ENCODE peak calls at places on chromosomes 5 and 9, in four cellular contexts. One of them, this sample, is unnamed.

GRCh38 chr5:106880656-106881055 is 790.1 kb downstream of the EFNA5 start:
- DNase-seq in upper lobe of left lung: no peak
- DNase-seq in activated T-helper 1 cell treated with anti-CD3 and anti-CD28 coated beads, Interleukin-2, amount 50 U/mL, for 16 hours: no peak
- DNase-seq in T-helper 1 cell: no peak
- DNase-seq in this sample: no peak

GRCh38 chr5:157361865-157362465 is 96.0 kb downstream of the CYFIP2 start:
- DNase-seq in upper lobe of left lung: no peak
- DNase-seq in activated T-helper 1 cell treated with anti-CD3 and anti-CD28 coated beads, Interleukin-2, amount 50 U/mL, for 16 hours: no peak
- DNase-seq in T-helper 1 cell: no peak
- DNase-seq in this sample: no peak

GRCh38 chr9:128142596-128142995 is 6.7 kb upstream of the LCN2 start:
- DNase-seq in T-helper 1 cell: no peak
- DNase-seq in upper lobe of left lung: no peak
- DNase-seq in activated T-helper 1 cell treated with anti-CD3 and anti-CD28 coated beads, Interleukin-2, amount 50 U/mL, for 16 hours: no peak
- DNase-seq in this sample: no peak

GRCh38 chr5:54894957-54895815 is 90.2 kb downstream of the ESM1 start:
- DNase-seq in T-helper 1 cell: no peak
- DNase-seq in upper lobe of left lung: no peak
- DNase-seq in activated T-helper 1 cell treated with anti-CD3 and anti-CD28 coated beads, Interleukin-2, amount 50 U/mL, for 16 hours: no peak
- DNase-seq in this sample: no peak

GRCh38 chr9:112380102-112380581 is at the start of gene HSDL2:
- DNase-seq in activated T-helper 1 cell treated with anti-CD3 and anti-CD28 coated beads, Interleukin-2, amount 50 U/mL, for 16 hours: no peak
- DNase-seq in T-helper 1 cell: no peak
- DNase-seq in upper lobe of left lung: peak; percentile 59
- DNase-seq in this sample: no peak

GRCh38 chr9:19938990-19939736 is 150.3 kb upstream of the SLC24A2 start:
- DNase-seq in upper lobe of left lung: no peak
- DNase-seq in activated T-helper 1 cell treated with anti-CD3 and anti-CD28 coated beads, Interleukin-2, amount 50 U/mL, for 16 hours: no peak
- DNase-seq in T-helper 1 cell: no peak
- DNase-seq in this sample: no peak

GRCh38 chr5:27830551-27830950 is 792.2 kb upstream of the CDH9 start:
- DNase-seq in upper lobe of left lung: no peak
- DNase-seq in T-helper 1 cell: no peak
- DNase-seq in activated T-helper 1 cell treated with anti-CD3 and anti-CD28 coated beads, Interleukin-2, amount 50 U/mL, for 16 hours: no peak
- DNase-seq in this sample: no peak

GRCh38 chr9:95425910-95426551 is 90.7 kb downstream of the PTCH1 start:
- DNase-seq in activated T-helper 1 cell treated with anti-CD3 and anti-CD28 coated beads, Interleukin-2, amount 50 U/mL, for 16 hours: no peak
- DNase-seq in upper lobe of left lung: no peak
- DNase-seq in T-helper 1 cell: no peak
- DNase-seq in this sample: no peak

GRCh38 chr5:45491368-45491767 is 204.8 kb downstream of the HCN1 start:
- DNase-seq in activated T-helper 1 cell treated with anti-CD3 and anti-CD28 coated beads, Interleukin-2, amount 50 U/mL, for 16 hours: no peak
- DNase-seq in T-helper 1 cell: no peak
- DNase-seq in upper lobe of left lung: no peak
- DNase-seq in this sample: no peak

GRCh38 chr5:137209232-137209810 is 289.8 kb downstream of the SPOCK1 start:
- DNase-seq in upper lobe of left lung: no peak
- DNase-seq in activated T-helper 1 cell treated with anti-CD3 and anti-CD28 coated beads, Interleukin-2, amount 50 U/mL, for 16 hours: no peak
- DNase-seq in T-helper 1 cell: no peak
- DNase-seq in this sample: no peak

GRCh38 chr9:297104-297794 is 82.6 kb downstream of the DOCK8 start:
- DNase-seq in T-helper 1 cell: no peak
- DNase-seq in activated T-helper 1 cell treated with anti-CD3 and anti-CD28 coated beads, Interleukin-2, amount 50 U/mL, for 16 hours: no peak
- DNase-seq in upper lobe of left lung: peak; percentile 88
- DNase-seq in this sample: peak; percentile 26

GRCh38 chr5:163532203-163532892 is 26.9 kb downstream of the MAT2B start:
- DNase-seq in T-helper 1 cell: no peak
- DNase-seq in upper lobe of left lung: no peak
- DNase-seq in activated T-helper 1 cell treated with anti-CD3 and anti-CD28 coated beads, Interleukin-2, amount 50 U/mL, for 16 hours: no peak
- DNase-seq in this sample: no peak

GRCh38 chr9:137302176-137303030 is at the start of gene NRARP:
- DNase-seq in activated T-helper 1 cell treated with anti-CD3 and anti-CD28 coated beads, Interleukin-2, amount 50 U/mL, for 16 hours: peak; percentile 76
- DNase-seq in T-helper 1 cell: peak; percentile 86
- DNase-seq in upper lobe of left lung: peak; percentile 89
- DNase-seq in this sample: peak; percentile 94

GRCh38 chr5:76964018-76964417 is 11.2 kb downstream of the CRHBP start:
- DNase-seq in activated T-helper 1 cell treated with anti-CD3 and anti-CD28 coated beads, Interleukin-2, amount 50 U/mL, for 16 hours: no peak
- DNase-seq in T-helper 1 cell: no peak
- DNase-seq in upper lobe of left lung: no peak
- DNase-seq in this sample: no peak

GRCh38 chr9:98501776-98502175 is 207.0 kb downstream of the GABBR2 start:
- DNase-seq in T-helper 1 cell: no peak
- DNase-seq in upper lobe of left lung: no peak
- DNase-seq in activated T-helper 1 cell treated with anti-CD3 and anti-CD28 coated beads, Interleukin-2, amount 50 U/mL, for 16 hours: no peak
- DNase-seq in this sample: no peak

GRCh38 chr9:114156311-114156657 is 947 bp downstream of the COL27A1 start:
- DNase-seq in activated T-helper 1 cell treated with anti-CD3 and anti-CD28 coated beads, Interleukin-2, amount 50 U/mL, for 16 hours: no peak
- DNase-seq in T-helper 1 cell: no peak
- DNase-seq in upper lobe of left lung: no peak
- DNase-seq in this sample: no peak

GRCh38 chr5:74469234-74469972 is 171.1 kb downstream of the ENC1 start:
- DNase-seq in T-helper 1 cell: no peak
- DNase-seq in activated T-helper 1 cell treated with anti-CD3 and anti-CD28 coated beads, Interleukin-2, amount 50 U/mL, for 16 hours: no peak
- DNase-seq in upper lobe of left lung: no peak
- DNase-seq in this sample: no peak